ENCODE peak calls at places on chromosome 10, in six cellular contexts. F is coronary artery, L is NCI-H1092, K is ELF-1, I is NCI-H774, P is choroid plexus epithelial cell. S is an unnamed sample.

GRCh38 chr10:50937230-50937907 is 51.9 kb upstream of the A1CF start:
- DNase-seq in F (no peak), L (no peak), K (no peak), I (no peak), P (peak; percentile 77), S (no peak)

GRCh38 chr10:43196981-43197833 is 59.0 kb downstream of the CSGALNACT2 start:
- DNase-seq in F (peak; percentile 60), L (no peak), K (no peak), I (no peak), P (no peak), S (no peak)

GRCh38 chr10:122388287-122388997 is 13.9 kb downstream of the PLEKHA1 start:
- DNase-seq in F (no peak), L (no peak), K (no peak), I (no peak), P (no peak), S (no peak)

GRCh38 chr10:50248057-50248456 is 3.3 kb downstream of the ASAH2 start:
- DNase-seq in F (no peak), L (no peak), K (no peak), I (no peak), P (no peak), S (no peak)

GRCh38 chr10:53765311-53765710 is 992.7 kb upstream of the MBL2 start:
- DNase-seq in F (no peak), L (no peak), K (no peak), I (no peak), P (no peak), S (no peak)

GRCh38 chr10:35470967-35471366 is 134.2 kb upstream of the GJD4 start:
- DNase-seq in F (no peak), L (no peak), K (no peak), I (no peak), P (no peak), S (no peak)

GRCh38 chr10:100693815-100694214 is 51.6 kb upstream of the PAX2 start:
- DNase-seq in F (no peak), L (no peak), K (no peak), I (no peak), P (no peak), S (no peak)

GRCh38 chr10:13351340-13351915 is 3.3 kb upstream of the SEPHS1 start:
- DNase-seq in F (no peak), L (no peak), K (peak; percentile 74), I (no peak), P (no peak), S (no peak)

GRCh38 chr10:102120987-102121738 is 995 bp upstream of the LDB1 start:
- DNase-seq in F (no peak), L (no peak), K (peak; percentile 98), I (no peak), P (peak; percentile 96), S (no peak)

GRCh38 chr10:104521901-104522827 is 118.9 kb upstream of the SORCS3 start:
- DNase-seq in F (no peak), L (no peak), K (no peak), I (no peak), P (no peak), S (peak; percentile 79)

GRCh38 chr10:63236113-63236935 is 103.2 kb downstream of the NRBF2 start:
- DNase-seq in F (no peak), L (no peak), K (no peak), I (no peak), P (peak; percentile 93), S (no peak)

GRCh38 chr10:91050371-91051034 is 129.6 kb upstream of the ANKRD1 start:
- DNase-seq in F (no peak), L (no peak), K (peak; percentile 43), I (no peak), P (peak; percentile 43), S (no peak)

GRCh38 chr10:68154211-68154497 is 44.9 kb downstream of the MYPN start:
- DNase-seq in F (no peak), L (peak; percentile 21), K (peak; percentile 19), I (no peak), P (peak; percentile 64), S (no peak)

GRCh38 chr10:100516847-100517246 is 2.8 kb downstream of the SEC31B start:
- DNase-seq in F (no peak), L (no peak), K (peak; percentile 32), I (no peak), P (peak; percentile 51), S (no peak)